ENCODE peak calls at places on chromosome 1, in four cellular contexts. N, W, J and L are unnamed samples.

GRCh38 chr1:88302843-88303486 is 381.1 kb upstream of the PKN2 start:
- DNase-seq in N (no peak), W (no peak), J (no peak), L (no peak)

GRCh38 chr1:6241107-6241886 is 2.7 kb upstream of the HES3 start:
- DNase-seq in N (no peak), W (no peak), J (no peak), L (no peak)

GRCh38 chr1:67853704-67854103 is 20.4 kb upstream of the GNG12 start:
- DNase-seq in N (peak), W (peak), J (peak), L (peak)

GRCh38 chr1:78229344-78229743 is 183.6 kb downstream of the GIPC2 start:
- DNase-seq in N (no peak), W (no peak), J (no peak), L (no peak)

GRCh38 chr1:185653615-185654014 is 80.6 kb upstream of the HMCN1 start:
- DNase-seq in N (no peak), W (no peak), J (no peak), L (no peak)

GRCh38 chr1:26098602-26099001 is 13.0 kb upstream of the PDIK1L start:
- DNase-seq in N (no peak), W (no peak), J (no peak), L (no peak)

GRCh38 chr1:88801575-88802208 is 89.7 kb downstream of the GTF2B start:
- DNase-seq in N (no peak), W (no peak), J (no peak), L (no peak)

GRCh38 chr1:218933526-218933925 is 240.2 kb upstream of the LYPLAL1 start:
- DNase-seq in N (no peak), W (no peak), J (no peak), L (no peak)

GRCh38 chr1:36693116-36693515 is 210.4 kb upstream of the CSF3R start:
- DNase-seq in N (no peak), W (no peak), J (no peak), L (no peak)

GRCh38 chr1:11678442-11678841 is 2.5 kb downstream of the MAD2L2 start:
- DNase-seq in N (no peak), W (no peak), J (no peak), L (no peak)

GRCh38 chr1:197731449-197731848 is 43.8 kb downstream of the DENND1B start:
- DNase-seq in N (no peak), W (no peak), J (no peak), L (no peak)

GRCh38 chr1:89306273-89306672 is 33.6 kb upstream of the GBP5 start:
- DNase-seq in N (no peak), W (no peak), J (no peak), L (no peak)

GRCh38 chr1:194297999-194298598 is 1111.7 kb upstream of the B3GALT2 start:
- DNase-seq in N (no peak), W (no peak), J (no peak), L (no peak)

GRCh38 chr1:39381839-39382238 is 109.6 kb upstream of the BMP8A start:
- DNase-seq in N (no peak), W (no peak), J (no peak), L (no peak)

GRCh38 chr1:240210026-240210425 is 118.3 kb downstream of the FMN2 start:
- DNase-seq in N (no peak), W (no peak), J (no peak), L (no peak)

GRCh38 chr1:171645553-171646336 is 6.7 kb downstream of the MYOC start:
- DNase-seq in N (no peak), W (peak), J (no peak), L (no peak)

GRCh38 chr1:52572387-52572786 is 19.5 kb upstream of the TUT4 start:
- DNase-seq in N (no peak), W (no peak), J (no peak), L (no peak)

GRCh38 chr1:43708006-43708412 is 673 bp downstream of the ST3GAL3 start:
- DNase-seq in N (no peak), W (no peak), J (no peak), L (no peak)

GRCh38 chr1:203175237-203176181 is at the start of gene MYBPH:
- DNase-seq in N (no peak), W (no peak), J (no peak), L (no peak)

GRCh38 chr1:14108356-14109275 is 408.6 kb downstream of the PRDM2 start:
- DNase-seq in N (no peak), W (no peak), J (no peak), L (no peak)

GRCh38 chr1:9759939-9760338 is 63.8 kb downstream of the CLSTN1 start:
- DNase-seq in N (no peak), W (no peak), J (no peak), L (no peak)

GRCh38 chr1:8831329-8831728 is 13.9 kb upstream of the RERE start:
- DNase-seq in N (no peak), W (no peak), J (no peak), L (no peak)

GRCh38 chr1:235158680-235159079 is 2.4 kb downstream of the RBM34 start:
- DNase-seq in N (no peak), W (no peak), J (no peak), L (no peak)

GRCh38 chr1:235161685-235162327 is 756 bp upstream of the RBM34 start:
- DNase-seq in N (no peak), W (no peak), J (no peak), L (no peak)

GRCh38 chr1:235160395-235160964 is 570 bp downstream of the RBM34 start:
- DNase-seq in N (no peak), W (no peak), J (no peak), L (no peak)

GRCh38 chr1:235157150-235157549 is 3.9 kb downstream of the RBM34 start:
- DNase-seq in N (no peak), W (no peak), J (no peak), L (no peak)

GRCh38 chr1:235160965-235161684 is at the start of gene RBM34:
- DNase-seq in N (peak), W (peak), J (peak), L (peak)
- TF ChIP-seq CTCF in N (no peak), W (peak), J (peak), L (no peak)

GRCh38 chr1:16938351-16939321 is 16.9 kb downstream of the CROCC start:
- DNase-seq in N (no peak), W (no peak), J (no peak), L (peak)

GRCh38 chr1:16946646-16947045 is 24.9 kb downstream of the CROCC start:
- DNase-seq in N (no peak), W (no peak), J (no peak), L (no peak)

DNA sequence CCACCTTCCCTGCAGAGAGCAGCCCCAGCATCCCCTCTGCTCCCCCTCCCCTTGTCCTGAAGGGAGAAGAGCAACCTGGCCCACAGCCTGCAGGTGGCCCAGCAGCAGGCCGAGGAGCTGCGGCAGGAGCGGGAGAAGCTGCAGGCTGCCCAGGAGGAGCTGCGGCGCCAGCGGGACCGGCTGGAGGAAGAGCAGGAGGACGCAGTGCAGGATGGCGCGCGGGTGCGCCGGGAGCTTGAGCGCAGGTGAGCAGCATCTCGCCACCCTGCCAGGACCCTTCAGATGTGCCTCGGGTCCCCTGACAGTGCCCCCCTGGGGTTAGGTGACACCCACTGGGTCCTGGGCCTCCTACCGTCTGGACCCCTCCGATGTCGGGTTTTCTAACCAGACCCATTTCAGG is 22.3 kb downstream of the CROCC start:
- DNase-seq in N (no peak), W (no peak), J (no peak), L (no peak)
- TF ChIP-seq CTCF in N (no peak), W (no peak), J (no peak), L (no peak)

GRCh38 chr1:42332877-42333276 is 2.2 kb downstream of the FOXJ3 start:
- DNase-seq in N (no peak), W (no peak), J (no peak), L (no peak)

GRCh38 chr1:42335050-42335808 is at the start of gene FOXJ3:
- DNase-seq in N (peak), W (peak), J (peak), L (peak)

GRCh38 chr1:42335809-42336518 is 929 bp upstream of the FOXJ3 start:
- DNase-seq in N (peak), W (no peak), J (no peak), L (no peak)

GRCh38 chr1:42333662-42334239 is 1.3 kb downstream of the FOXJ3 start:
- DNase-seq in N (no peak), W (no peak), J (no peak), L (no peak)

GRCh38 chr1:42334240-42335049 is 590 bp downstream of the FOXJ3 start:
- DNase-seq in N (peak), W (peak), J (no peak), L (peak)
- TF ChIP-seq CTCF in N (no peak), W (no peak), J (no peak), L (no peak)

DNA sequence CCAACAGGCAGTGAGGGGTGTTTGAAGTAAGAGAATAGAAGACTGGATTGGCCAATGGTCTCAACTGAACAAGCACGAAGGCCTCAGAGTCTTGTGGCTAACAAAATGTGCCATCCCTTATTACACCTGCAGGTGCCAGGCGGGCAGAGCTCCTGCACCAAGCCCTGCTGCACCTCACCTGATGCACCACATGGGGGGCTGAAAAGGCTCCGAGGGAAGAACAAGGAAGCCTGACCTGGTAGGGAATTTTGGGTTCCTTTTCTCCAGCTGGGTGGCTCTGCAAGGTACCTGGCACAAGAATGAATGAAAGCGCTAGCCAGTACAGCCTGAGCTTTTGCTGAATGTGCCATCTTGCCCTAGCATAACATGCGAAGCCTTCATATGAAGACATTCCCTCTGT is 9.7 kb downstream of the HSD3B1 start:
- DNase-seq in N (no peak), W (no peak), J (no peak), L (no peak)
- TF ChIP-seq CTCF in N (no peak), W (no peak), J (peak), L (peak)

GRCh38 chr1:101769520-101769919 is 227.2 kb downstream of the OLFM3 start:
- DNase-seq in N (no peak), W (peak), J (no peak), L (no peak)
- TF ChIP-seq CTCF in N (no peak), W (peak), J (peak), L (peak)

DNA sequence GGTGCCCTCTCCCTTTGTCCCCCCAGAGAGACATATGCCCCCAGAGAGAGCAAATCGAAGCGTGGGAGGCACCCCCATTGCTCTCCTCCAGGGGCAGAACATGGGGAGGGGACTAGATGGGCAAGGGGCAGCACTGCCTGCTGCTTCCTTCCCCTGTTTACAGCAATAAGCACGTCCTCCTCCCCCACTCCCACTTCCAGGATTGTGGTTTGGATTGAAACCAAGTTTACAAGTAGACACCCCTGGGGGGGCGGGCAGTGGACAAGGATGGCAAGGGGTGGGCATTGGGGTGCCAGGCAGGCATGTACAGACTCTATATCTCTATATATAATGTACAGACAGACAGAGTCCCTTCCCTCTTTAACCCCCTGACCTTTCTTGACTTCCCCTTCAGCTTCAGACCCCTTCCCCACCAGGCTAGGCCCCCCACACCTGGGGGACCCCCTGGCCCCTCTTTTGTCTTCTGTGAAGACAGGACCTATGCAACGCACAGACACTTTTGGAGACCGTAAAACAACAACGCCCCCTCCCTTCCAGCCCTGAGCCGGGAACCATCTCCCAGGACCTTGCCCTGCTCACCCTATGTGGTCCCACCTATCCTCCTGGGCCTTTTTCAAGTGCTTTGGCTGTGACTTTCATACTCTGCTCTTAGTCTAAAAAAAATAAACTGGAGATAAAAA is 8.4 kb downstream of the EFNA3 start:
- DNase-seq in N (no peak), W (no peak), J (no peak), L (no peak)
- TF ChIP-seq CTCF in N (no peak), W (no peak), J (no peak), L (no peak)